ENCODE peak calls at places on chromosomes 4 and X, in five cellular contexts. G is K562, C is H1, E is GM12878, I is HepG2. U is an unnamed sample.

GRCh38 chr4:135917016-135917415 is 1615.3 kb downstream of the PCDH18 start:
- DNase-seq in G (no peak), C (no peak), E (no peak), I (no peak), U (no peak)

GRCh38 chr4:98518555-98519267 is 139.7 kb downstream of the TSPAN5 start:
- DNase-seq in G (no peak), C (no peak), E (peak; percentile 19), I (no peak), U (no peak)

GRCh38 chr4:181562399-181562798 is 680.8 kb upstream of the TENM3 start:
- DNase-seq in G (no peak), C (no peak), E (no peak), I (no peak), U (no peak)

GRCh38 chr4:149293233-149293632 is 522.4 kb downstream of the IQCM start:
- DNase-seq in G (no peak), C (no peak), E (no peak), I (no peak), U (no peak)

GRCh38 chrX:22063284-22063683 is 31.2 kb downstream of the PHEX start:
- DNase-seq in G (no peak), C (no peak), E (peak; percentile 64), I (no peak), U (no peak)

GRCh38 chr4:168622600-168622999 is 125.7 kb downstream of the PALLD start:
- DNase-seq in G (no peak), C (no peak), E (no peak), I (no peak), U (no peak)

GRCh38 chrX:7334253-7334935 is 186.4 kb upstream of the PUDP start:
- DNase-seq in G (no peak), C (no peak), E (no peak), I (no peak), U (no peak)

GRCh38 chr4:47490550-47490949 is 5.5 kb downstream of the ATP10D start:
- DNase-seq in G (no peak), C (no peak), E (no peak), I (peak; percentile 21), U (no peak)

GRCh38 chr4:41204400-41204978 is 9.9 kb downstream of the APBB2 start:
- DNase-seq in G (no peak), C (no peak), E (no peak), I (peak; percentile 30), U (no peak)

GRCh38 chr4:36244257-36245084 is at the start of gene ARAP2:
- DNase-seq in G (peak; percentile 5), C (no peak), E (no peak), I (no peak), U (peak; percentile 51)

GRCh38 chr4:181520790-181521189 is 722.4 kb upstream of the TENM3 start:
- DNase-seq in G (no peak), C (no peak), E (no peak), I (no peak), U (no peak)

GRCh38 chr4:121185960-121186359 is 21.8 kb upstream of the TNIP3 start:
- DNase-seq in G (no peak), C (no peak), E (peak; percentile 21), I (no peak), U (no peak)

GRCh38 chr4:124304936-124305335 is 407.6 kb downstream of the ANKRD50 start:
- DNase-seq in G (no peak), C (no peak), E (no peak), I (no peak), U (no peak)

DNA sequence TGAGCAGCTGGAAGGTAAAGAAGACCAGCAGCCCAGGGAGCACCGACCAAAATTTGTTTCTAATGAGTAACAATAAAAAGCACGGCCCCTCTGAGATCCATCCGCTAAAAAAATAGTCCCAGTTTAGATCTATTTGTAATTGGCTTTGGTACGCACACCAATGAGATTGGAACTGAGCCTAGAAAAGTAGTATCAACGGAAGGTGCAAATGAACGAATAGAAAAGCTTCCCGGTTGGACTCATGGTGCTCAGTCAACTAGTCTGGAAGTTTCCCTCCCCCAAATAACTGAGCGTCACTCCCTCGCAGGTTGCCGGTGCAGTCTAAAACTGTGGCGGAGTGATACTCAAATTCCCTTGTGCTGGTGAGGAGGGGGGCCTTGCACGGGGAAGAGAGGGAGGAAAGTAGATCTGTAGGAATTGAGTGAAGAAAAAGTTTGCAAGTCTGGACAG is at the start of gene COL4A5:
- DNase-seq in G (peak; percentile 65), C (peak; percentile 21), E (no peak), I (peak; percentile 84), U (peak; percentile 53)
- TF ChIP-seq CREB1 in G (no peak), C (peak; percentile 35), E (no peak), I (no peak), U (no peak)

DNA sequence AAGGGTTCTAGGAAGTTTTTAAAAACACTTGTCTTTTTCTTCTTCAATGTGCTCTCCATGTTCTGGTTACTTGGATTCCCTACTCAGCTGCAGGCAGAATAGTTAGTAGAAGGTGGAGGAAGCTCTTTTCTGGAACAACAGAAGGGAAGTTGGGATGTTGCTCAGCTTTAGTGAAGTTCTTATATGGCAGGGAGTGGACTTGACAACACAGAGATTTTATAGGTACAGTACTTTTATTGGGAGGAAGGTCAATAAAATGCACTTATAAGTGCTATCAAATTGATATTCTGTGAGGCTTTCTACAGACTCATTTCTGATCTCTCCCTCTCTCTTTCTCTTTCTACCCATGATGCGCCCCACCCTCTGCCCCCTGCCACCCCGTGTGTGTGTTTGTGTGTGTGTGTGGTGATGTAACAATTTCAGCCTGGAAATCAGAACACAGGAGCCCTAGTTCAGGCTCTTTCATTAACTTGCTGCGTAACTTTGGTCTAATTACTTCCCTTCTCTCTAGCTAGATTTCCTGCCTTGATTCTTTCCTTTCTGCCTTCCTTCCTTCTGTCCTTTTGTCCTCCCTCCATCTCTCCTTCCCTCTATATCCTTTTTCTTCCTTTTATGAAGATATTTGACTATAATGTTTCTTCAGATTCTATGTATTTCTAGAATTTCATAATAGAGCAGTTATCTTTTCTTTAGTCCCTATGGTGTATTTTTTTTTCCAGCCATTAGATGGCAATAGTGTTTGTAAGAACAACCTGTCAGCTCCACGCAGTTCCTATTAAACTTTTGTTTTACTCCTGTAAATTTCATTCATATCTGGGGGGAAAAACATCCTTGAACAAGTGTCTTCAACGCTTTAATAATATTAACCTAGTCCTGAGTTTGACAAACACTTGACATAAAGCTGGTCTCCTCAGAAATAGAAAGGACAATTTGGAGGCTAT is 37.1 kb downstream of the HEPH start:
- DNase-seq in G (no peak), C (no peak), E (no peak), I (no peak), U (no peak)
- TF ChIP-seq ATF2 in G (no peak), C (no peak), E (no peak), I (no peak), U (no peak)

DNA sequence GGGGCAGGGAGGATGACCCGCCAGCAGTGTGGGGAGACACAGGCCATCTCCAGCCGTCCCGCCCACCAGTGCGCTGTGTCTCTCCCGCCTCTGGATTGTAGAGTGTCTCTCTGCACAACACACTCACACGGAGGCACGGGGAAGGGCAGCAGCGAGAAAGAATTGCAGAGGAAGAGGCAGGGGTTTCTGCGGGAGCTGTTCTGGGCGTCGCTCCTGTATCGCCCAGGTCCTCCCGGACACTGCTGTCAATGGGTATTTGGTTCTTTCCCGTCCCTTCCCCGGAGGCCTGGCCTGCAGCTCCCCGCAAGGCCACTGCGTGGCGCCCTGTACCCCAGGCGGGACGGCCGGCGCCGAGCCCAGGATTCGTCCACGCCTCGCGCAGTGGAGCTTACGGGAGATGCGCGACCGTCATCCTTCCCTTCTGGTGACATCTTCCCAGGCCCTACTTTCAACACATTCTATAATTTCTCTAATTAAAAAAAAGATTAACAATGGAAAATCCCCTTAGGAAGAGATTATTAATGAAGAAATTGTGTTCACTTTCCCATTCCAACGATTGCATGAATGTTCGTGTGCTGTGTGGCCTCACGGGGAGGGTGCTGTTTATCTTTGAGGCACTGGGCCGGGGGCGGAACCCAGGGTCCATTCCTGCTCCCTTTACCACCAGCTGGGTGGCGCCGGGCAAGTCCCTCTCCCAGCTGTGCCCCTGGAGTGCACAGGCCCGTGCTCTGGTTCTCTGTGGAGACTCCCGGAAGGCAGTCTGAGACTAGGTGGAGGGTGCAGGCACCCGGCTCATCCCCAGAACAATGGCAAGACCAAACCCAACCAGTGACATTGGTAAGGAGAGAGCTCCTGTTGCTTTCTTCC is 95.7 kb downstream of the CPZ start:
- DNase-seq in G (peak; percentile 74), C (peak; percentile 25), E (no peak), I (no peak), U (peak; percentile 89)
- TF ChIP-seq CREB1 in G (no peak), C (no peak), E (no peak), I (no peak), U (no peak)

GRCh38 chrX:133229361-133229760 is 11.2 kb upstream of the TFDP3 start:
- DNase-seq in G (no peak), C (no peak), E (no peak), I (no peak), U (no peak)
- TF ChIP-seq ATF2 in G (no peak), C (no peak), E (no peak), I (no peak), U (no peak)

DNA sequence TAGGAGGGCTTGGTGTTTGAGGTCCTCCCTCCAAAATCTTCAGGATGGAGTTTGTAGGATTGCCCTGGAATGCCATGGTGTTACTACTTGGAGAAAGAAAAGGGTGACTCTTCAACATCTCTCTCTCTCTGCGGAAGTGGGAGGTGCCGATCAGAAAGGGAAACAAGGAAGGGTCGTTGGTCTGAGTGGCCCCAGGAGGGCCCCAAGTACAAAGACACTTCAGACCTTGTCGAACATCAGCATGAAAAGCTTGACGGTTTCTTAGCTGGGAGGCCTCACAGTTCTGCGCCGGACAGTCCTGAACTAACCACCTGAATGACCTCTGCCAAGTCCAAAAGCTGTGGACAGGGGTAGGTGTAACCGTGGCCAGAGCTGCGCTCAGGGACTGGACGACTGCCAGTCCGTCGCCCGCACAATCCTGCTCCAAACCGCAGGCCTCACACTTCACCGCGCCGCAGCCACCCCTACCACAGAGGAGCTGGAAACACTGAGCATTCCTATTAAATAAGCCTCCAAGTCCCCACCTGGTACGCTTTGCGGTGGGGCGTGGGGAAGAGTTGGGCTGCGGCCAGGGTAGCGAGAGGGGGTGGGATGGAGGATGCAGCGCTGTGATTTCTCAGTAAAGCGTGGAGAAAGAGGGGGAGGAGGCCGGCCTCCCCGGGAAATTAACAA is 540 bp upstream of the GSX2 start:
- DNase-seq in G (no peak), C (no peak), E (no peak), I (no peak), U (peak; percentile 36)
- TF ChIP-seq CREB1 in G (no peak), C (no peak), E (no peak), I (no peak), U (no peak)

DNA sequence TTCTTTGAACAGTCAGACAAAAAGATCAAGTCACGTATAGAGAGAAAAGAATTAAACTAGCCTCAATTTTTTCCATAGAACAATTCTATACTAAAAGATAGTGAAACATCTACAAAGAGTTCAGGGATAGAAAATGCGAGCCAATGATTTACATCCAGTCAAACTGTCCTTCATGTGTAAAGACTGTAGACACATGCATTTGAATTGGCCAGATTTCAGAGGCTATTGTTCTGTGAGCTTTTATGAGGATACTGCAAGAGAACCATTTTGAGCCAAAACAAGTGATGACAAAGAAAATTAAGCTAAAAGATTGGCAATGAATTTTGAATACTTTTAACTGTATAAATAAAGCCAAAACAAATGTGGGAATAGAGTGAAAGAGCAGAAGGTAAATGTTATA is 1230.3 kb downstream of the RPA4 start:
- DNase-seq in G (no peak), C (no peak), E (no peak), I (no peak), U (no peak)
- TF ChIP-seq ATF2 in G (no peak), C (no peak), E (no peak), I (no peak), U (no peak)

DNA sequence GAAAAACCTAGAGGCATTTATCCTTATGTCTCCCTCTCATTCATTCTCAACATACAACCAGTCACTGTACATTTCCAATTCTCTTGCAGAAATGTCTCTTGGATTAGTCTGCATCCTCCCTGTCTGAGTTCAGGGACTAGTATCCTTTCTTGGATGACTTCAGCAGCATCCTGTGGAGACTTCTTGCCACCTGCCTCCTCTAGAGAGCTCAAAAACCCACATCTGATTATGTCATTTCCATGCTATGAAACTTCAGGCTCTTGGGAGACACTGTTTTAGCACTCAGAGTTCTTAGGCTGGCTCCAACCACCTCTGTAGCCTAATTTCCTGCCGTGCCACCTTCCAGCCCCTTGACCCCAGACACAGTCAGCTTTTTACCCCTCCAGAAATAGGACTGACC is 515.1 kb upstream of the DIPK2B start:
- DNase-seq in G (no peak), C (no peak), E (no peak), I (no peak), U (no peak)
- TF ChIP-seq CREB1 in G (no peak), C (no peak), E (no peak), I (no peak), U (no peak)